ENCODE peak calls at places on chromosomes 13 and 19, in nine cellular contexts. T is cardiac muscle cell; E is breast epithelium; X is psoas muscle; Y is colonic mucosa; O is effector memory CD4-positive, alpha-beta T cell; C is tibial artery; F is hepatocyte; A is tibial nerve. D is an unnamed sample.

GRCh38 chr19:33212773-33213172 is 12.9 kb downstream of the SLC7A10 start:
- DNase-seq in C (no peak), T (no peak), E (no peak), X (peak; percentile 31), O (no peak), F (no peak), A (no peak), Y (no peak), D (no peak)

GRCh38 chr13:65748227-65748626 is 1481.9 kb downstream of the PCDH9 start:
- DNase-seq in E (no peak), X (no peak), T (no peak), O (no peak), A (no peak), F (no peak), Y (no peak), C (no peak), D (no peak)

GRCh38 chr13:24253520-24254150 is 55.7 kb upstream of the C1QTNF9 start:
- DNase-seq in F (no peak), E (no peak), Y (no peak), X (no peak), A (no peak), C (no peak), O (no peak), T (no peak), D (no peak)

GRCh38 chr13:75076476-75076875 is 405.5 kb downstream of the TBC1D4 start:
- DNase-seq in Y (no peak), A (no peak), X (no peak), E (no peak), O (no peak), F (no peak), T (peak; percentile 9), C (no peak), D (no peak)

GRCh38 chr19:34837262-34837661 is 64.2 kb upstream of the ZNF599 start:
- DNase-seq in F (peak; percentile 20), Y (peak; percentile 68), E (no peak), C (no peak), A (no peak), X (no peak), O (no peak), T (peak; percentile 33), D (no peak)

GRCh38 chr19:51743405-51743804 is 8.3 kb downstream of the FPR1 start:
- DNase-seq in T (no peak), A (no peak), C (no peak), F (no peak), E (no peak), X (no peak), Y (no peak), O (no peak), D (no peak)

GRCh38 chr13:111629933-111630332 is 309.5 kb downstream of the TEX29 start:
- DNase-seq in F (no peak), C (no peak), Y (no peak), X (no peak), T (no peak), E (no peak), A (no peak), O (no peak), D (no peak)

GRCh38 chr13:68897331-68897730 is 1210.3 kb upstream of the ATXN8OS start:
- DNase-seq in E (no peak), X (no peak), C (no peak), O (no peak), A (no peak), F (no peak), Y (no peak), T (no peak), D (no peak)

GRCh38 chr13:27481766-27482165 is 31.4 kb upstream of the MTIF3 start:
- DNase-seq in E (no peak), F (peak; percentile 70), T (peak; percentile 51), X (no peak), Y (peak; percentile 65), O (no peak), C (no peak), A (no peak), D (no peak)

GRCh38 chr13:101453784-101454201 is 1.3 kb downstream of the ITGBL1 start:
- DNase-seq in F (no peak), A (no peak), Y (no peak), X (no peak), C (peak; percentile 71), O (no peak), E (no peak), T (peak; percentile 5), D (no peak)

GRCh38 chr19:35153701-35154534 is 617 bp upstream of the FXYD5 start:
- DNase-seq in T (peak; percentile 48), Y (peak; percentile 50), O (peak; percentile 48), C (no peak), E (no peak), X (peak; percentile 65), A (no peak), F (peak; percentile 67), D (peak; percentile 72)

GRCh38 chr13:52848455-52849190 is at the start of gene PCDH8:
- DNase-seq in F (peak; percentile 57), C (no peak), X (no peak), T (peak; percentile 2), E (no peak), O (no peak), A (no peak), Y (no peak), D (no peak)

GRCh38 chr13:109789262-109789661 is 2.9 kb upstream of the IRS2 start:
- DNase-seq in X (no peak), Y (no peak), E (no peak), T (no peak), A (no peak), C (no peak), F (no peak), O (no peak), D (no peak)

GRCh38 chr13:29892149-29892548 is 41.7 kb upstream of the UBL3 start:
- DNase-seq in T (no peak), X (no peak), C (no peak), Y (no peak), A (no peak), F (no peak), E (no peak), O (no peak), D (no peak)

GRCh38 chr19:33374406-33374703 is 846 bp downstream of the CEBPG start:
- DNase-seq in F (no peak), O (no peak), Y (no peak), A (no peak), X (peak; percentile 56), C (no peak), E (no peak), T (no peak), D (no peak)

GRCh38 chr13:79799049-79799448 is 318.1 kb downstream of the NDFIP2 start:
- DNase-seq in O (no peak), F (no peak), X (no peak), Y (no peak), T (no peak), A (no peak), E (no peak), C (no peak), D (no peak)

GRCh38 chr19:50330365-50331078 is 1.3 kb upstream of the KCNC3 start:
- DNase-seq in C (peak; percentile 78), F (peak; percentile 95), T (peak; percentile 75), A (peak; percentile 26), X (peak; percentile 92), E (peak; percentile 81), Y (peak; percentile 76), O (peak; percentile 64), D (peak; percentile 79)
- H3K27ac ChIP-seq in C (no peak overlapping the region), F (peak overlapping the region; percentile 93), T (peak overlapping the region; percentile 57), A (peak overlapping the region; percentile 79), X (peak overlapping the region; percentile 65), E (peak overlapping the region; percentile 7), Y (no peak overlapping the region), O (peak overlapping the region; percentile 6), D (no peak overlapping the region)

DNA sequence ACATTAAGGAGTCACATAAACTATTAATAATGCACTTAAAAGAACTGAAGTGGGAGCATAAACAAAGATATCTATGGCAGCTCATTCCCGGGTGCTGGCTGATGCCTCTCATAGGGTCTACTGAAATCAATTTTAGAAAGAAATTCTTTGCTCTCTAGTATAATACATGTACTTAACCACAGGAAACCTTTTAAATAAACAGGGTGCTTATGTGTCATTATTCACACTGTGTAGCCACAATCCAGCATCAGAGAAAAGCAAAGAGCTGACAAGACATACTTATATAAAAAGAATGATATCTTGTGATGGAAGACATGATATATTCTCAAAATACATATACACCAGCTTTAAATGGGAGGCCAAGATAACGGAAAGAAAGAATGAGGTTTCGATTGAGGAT is 1207.7 kb downstream of the EFNB2 start:
- DNase-seq in A (no peak), T (no peak), Y (no peak), E (no peak), F (no peak), X (no peak), C (no peak), O (no peak), D (no peak)
- H3K4me1 ChIP-seq in A (no peaks in the 10 kb centered on the region), T (peaks cover 7% of the 10 kb centered on the region), Y (no peaks in the 10 kb centered on the region), E (no peaks in the 10 kb centered on the region), F (no peaks in the 10 kb centered on the region), X (no peaks in the 10 kb centered on the region), C (no peaks in the 10 kb centered on the region), O (no peaks in the 10 kb centered on the region), D (no peaks in the 10 kb centered on the region)

DNA sequence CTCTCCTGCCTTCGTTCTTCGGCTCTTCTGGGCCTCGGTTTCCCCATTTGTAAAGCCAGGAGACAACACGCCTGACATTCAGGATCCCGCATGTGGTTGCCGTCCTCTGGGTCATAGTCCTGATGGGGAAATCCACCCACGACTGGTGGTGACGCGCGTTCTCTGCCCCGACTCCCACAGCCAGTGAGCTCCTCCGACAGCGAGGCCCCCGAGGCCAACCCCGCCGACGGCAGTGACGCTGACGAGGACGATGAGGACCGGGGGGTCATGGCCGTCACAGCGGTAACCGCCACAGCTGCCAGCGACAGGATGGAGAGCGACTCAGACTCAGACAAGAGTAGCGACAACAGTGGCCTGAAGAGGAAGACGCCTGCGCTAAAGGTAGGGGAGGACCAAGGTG is 16.4 kb downstream of the HDGFL2 start:
- DNase-seq in F (no peak), E (no peak), C (no peak), A (no peak), T (no peak), X (no peak), O (no peak), Y (no peak), D (no peak)
- H3K4me3 ChIP-seq in F (no peak overlapping the region), E (no peak overlapping the region), C (no peak overlapping the region), A (no peak overlapping the region), T (no peak overlapping the region), X (no peak overlapping the region), O (no peak overlapping the region), Y (no peak overlapping the region), D (no peak overlapping the region)

DNA sequence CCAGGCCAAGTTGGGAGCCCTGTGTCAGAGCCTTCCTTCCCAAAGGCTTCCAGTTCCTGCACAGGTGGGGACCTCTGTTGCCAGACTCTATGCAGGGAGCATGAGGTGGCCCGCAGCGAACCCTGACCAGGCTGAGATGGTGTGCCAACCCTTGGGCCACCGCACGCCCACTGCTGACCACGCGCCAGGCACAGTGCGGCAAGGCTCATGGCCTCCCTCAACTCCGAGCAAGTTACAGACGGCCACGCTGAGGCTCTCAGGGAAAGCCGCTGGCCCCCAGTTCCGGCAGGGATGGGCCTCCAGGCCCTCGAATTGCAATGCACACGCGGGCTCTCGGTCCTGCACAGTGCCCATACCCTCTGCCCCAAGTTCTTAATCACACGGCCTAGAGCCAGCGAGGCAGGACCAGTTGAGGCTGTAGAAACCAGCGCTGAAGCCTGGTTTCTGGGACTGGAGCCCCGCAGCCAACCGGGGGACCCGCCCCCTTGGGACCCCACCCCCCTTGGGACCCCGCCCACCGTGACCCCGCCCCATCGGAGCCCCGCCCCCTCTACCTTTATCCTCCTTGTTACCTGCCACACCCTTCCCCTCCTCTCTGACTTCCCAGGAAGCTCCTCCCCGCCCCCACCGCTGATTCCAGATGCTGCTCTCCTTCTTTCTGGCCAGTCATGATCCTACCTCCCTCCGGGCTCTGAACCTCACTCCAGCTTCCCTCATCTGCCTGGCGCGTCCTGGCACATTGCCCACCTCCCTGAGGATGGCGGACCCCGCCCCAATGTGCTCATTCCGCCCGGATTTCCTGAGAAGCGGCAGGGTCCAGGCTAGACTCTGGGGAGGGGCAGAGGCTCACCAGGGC is 6.0 kb downstream of the PEX11G start:
- DNase-seq in Y (peak; percentile 74), O (no peak), T (peak; percentile 38), X (no peak), C (no peak), F (peak; percentile 66), E (no peak), A (peak; percentile 19), D (no peak)
- H3K27ac ChIP-seq in Y (no peak overlapping the region), O (no peak overlapping the region), T (no peak overlapping the region), X (no peak overlapping the region), C (no peak overlapping the region), F (peak overlapping the region; percentile 57), E (peak overlapping the region; percentile 44), A (no peak overlapping the region), D (no peak overlapping the region)

D was measured in CD4-positive, alpha-beta memory T cell.